ENCODE peak calls at places on chromosome 12, in five cellular contexts. F is T-helper 9 cell, C is KBM-7, G is NCI-H1694, R is fibroblast of pulmonary artery. M is an unnamed sample.

GRCh38 chr12:131121705-131122405 is 168.1 kb downstream of the ADGRD1 start:
- DNase-seq in C (no peak), R (no peak), F (no peak), G (no peak), M (peak; percentile 63)

GRCh38 chr12:11967356-11968040 is 103.2 kb upstream of the BCL2L14 start:
- DNase-seq in F (no peak), C (peak; percentile 34), G (no peak), R (no peak), M (no peak)

GRCh38 chr12:130336723-130337475 is 788 bp upstream of the PIWIL1 start:
- DNase-seq in F (no peak), R (no peak), G (no peak), C (no peak), M (no peak)

GRCh38 chr12:30796508-30796780 is 41.7 kb upstream of the CAPRIN2 start:
- DNase-seq in G (no peak), C (no peak), R (peak; percentile 66), F (no peak), M (peak; percentile 26)

GRCh38 chr12:22856120-22856699 is 231.2 kb downstream of the ETNK1 start:
- DNase-seq in C (peak; percentile 32), F (no peak), G (peak; percentile 32), R (peak; percentile 62), M (peak; percentile 2)

GRCh38 chr12:9389796-9390195 is 181.6 kb upstream of the PZP start:
- DNase-seq in G (no peak), R (no peak), F (no peak), C (no peak), M (no peak)

GRCh38 chr12:44381341-44381740 is 494.8 kb downstream of the NELL2 start:
- DNase-seq in R (no peak), G (peak; percentile 66), F (no peak), C (no peak), M (no peak)

GRCh38 chr12:29710104-29710503 is 73.6 kb downstream of the TMTC1 start:
- DNase-seq in R (peak; percentile 36), F (no peak), G (peak; percentile 83), C (peak; percentile 12), M (no peak)

GRCh38 chr12:11695321-11695720 is 45.8 kb downstream of the ETV6 start:
- DNase-seq in G (no peak), R (peak; percentile 38), F (no peak), C (no peak), M (no peak)

GRCh38 chr12:904010-904414 is 45.5 kb downstream of the RAD52 start:
- DNase-seq in F (no peak), R (no peak), G (no peak), C (peak; percentile 76), M (no peak)

GRCh38 chr12:92602476-92602875 is 100.3 kb upstream of the PLEKHG7 start:
- DNase-seq in C (no peak), R (peak; percentile 97), F (no peak), G (no peak), M (no peak)

M was measured in H54.